ENCODE peak calls at places on chromosomes 11 and 22, in five cellular contexts. L is activated CD4-positive, alpha-beta T cell treated with anti-CD3 and anti-CD28 coated beads, Interleukin-2, amount 50 U/mL, for 4 hours; J is RWPE1; A is ACHN; E is substantia nigra. Y is an unnamed sample.
A peak's percentile ranks its signal among the peaks of the same experiment; 100 is the strongest.

GRCh38 chr11:26076591-26076990 is 255.3 kb upstream of the ANO3 start:
- DNase-seq in L (no peak), J (no peak), A (no peak), E (no peak), Y (no peak)

GRCh38 chr11:3614742-3615171 is 27.0 kb downstream of the ART5 start:
- DNase-seq in L (peak; percentile 54), J (no peak), A (no peak), E (no peak), Y (peak; percentile 57)

GRCh38 chr22:31223786-31224191 is 11.7 kb downstream of the LIMK2 start:
- DNase-seq in L (no peak), J (no peak), A (no peak), E (peak; percentile 50), Y (no peak)

GRCh38 chr22:17997456-17997855 is 26.9 kb downstream of the MICAL3 start:
- DNase-seq in L (no peak), J (no peak), A (peak; percentile 55), E (no peak), Y (no peak)

GRCh38 chr11:74325649-74326645 is 14.5 kb upstream of the P4HA3 start:
- DNase-seq in L (no peak), J (no peak), A (no peak), E (peak; percentile 38), Y (peak; percentile 86)

GRCh38 chr11:92272651-92273050 is 48.0 kb downstream of the FAT3 start:
- DNase-seq in L (no peak), J (no peak), A (no peak), E (no peak), Y (no peak)

GRCh38 chr11:120172054-120172881 is 34.4 kb upstream of the TRIM29 start:
- DNase-seq in L (peak; percentile 24), J (peak; percentile 73), A (peak; percentile 57), E (peak; percentile 63), Y (peak; percentile 86)

GRCh38 chr11:9797300-9797699 is 133.4 kb downstream of the SWAP70 start:
- DNase-seq in L (no peak), J (no peak), A (no peak), E (no peak), Y (no peak)

GRCh38 chr22:45996241-45997076 is 19.5 kb upstream of the WNT7B start:
- DNase-seq in L (no peak), J (no peak), A (peak; percentile 72), E (no peak), Y (peak; percentile 89)

GRCh38 chr22:25747245-25747944 is 5.4 kb downstream of the MYO18B start:
- DNase-seq in L (no peak), J (peak; percentile 36), A (peak; percentile 84), E (no peak), Y (no peak)

GRCh38 chr11:101009685-101010055 is 119.9 kb downstream of the PGR start:
- DNase-seq in L (no peak), J (no peak), A (no peak), E (no peak), Y (no peak)

GRCh38 chr22:39129746-39130145 is 22.7 kb downstream of the CBX7 start:
- DNase-seq in L (no peak), J (no peak), A (no peak), E (no peak), Y (no peak)

GRCh38 chr11:130637566-130637965 is 189.1 kb downstream of the ADAMTS15 start:
- DNase-seq in L (no peak), J (no peak), A (no peak), E (no peak), Y (no peak)

GRCh38 chr11:69563306-69563705 is 77.7 kb upstream of the CCND1 start:
- DNase-seq in L (no peak), J (no peak), A (no peak), E (no peak), Y (no peak)